ENCODE peak calls at places on chromosomes 7 and 10, in four cellular contexts. One of them, this sample, is unnamed.

GRCh38 chr7:104652865-104653264 is 324.5 kb downstream of the LHFPL3 start:
- DNase-seq in tibial artery: no peak
- DNase-seq in AG04449: no peak
- DNase-seq in left lung: no peak
- DNase-seq in this sample: no peak

GRCh38 chr7:108010377-108010776 is 7.4 kb upstream of the LAMB1 start:
- DNase-seq in AG04449: no peak
- DNase-seq in left lung: no peak
- DNase-seq in tibial artery: no peak
- DNase-seq in this sample: no peak

GRCh38 chr7:107945332-107945731 is 54.3 kb downstream of the DLD start:
- DNase-seq in tibial artery: no peak
- DNase-seq in AG04449: no peak
- DNase-seq in left lung: no peak
- DNase-seq in this sample: no peak

GRCh38 chr10:103663802-103664201 is 170.3 kb downstream of the NEURL1 start:
- DNase-seq in AG04449: no peak
- DNase-seq in tibial artery: peak
- DNase-seq in left lung: no peak
- DNase-seq in this sample: peak

GRCh38 chr10:58576736-58577366 is 64.2 kb downstream of the BICC1 start:
- DNase-seq in left lung: no peak
- DNase-seq in AG04449: no peak
- DNase-seq in tibial artery: no peak
- DNase-seq in this sample: no peak

GRCh38 chr7:86598721-86599120 is 45.0 kb upstream of the GRM3 start:
- DNase-seq in tibial artery: no peak
- DNase-seq in left lung: peak
- DNase-seq in AG04449: no peak
- DNase-seq in this sample: no peak

GRCh38 chr10:97483526-97483925 is 14.7 kb downstream of the MMS19 start:
- DNase-seq in tibial artery: no peak
- DNase-seq in AG04449: no peak
- DNase-seq in left lung: no peak
- DNase-seq in this sample: no peak

GRCh38 chr10:58210160-58210559 is 57.5 kb downstream of the IPMK start:
- DNase-seq in AG04449: no peak
- DNase-seq in left lung: no peak
- DNase-seq in tibial artery: no peak
- DNase-seq in this sample: no peak

GRCh38 chr10:62992145-62992721 is 140.9 kb upstream of the NRBF2 start:
- DNase-seq in left lung: no peak
- DNase-seq in tibial artery: no peak
- DNase-seq in AG04449: no peak
- DNase-seq in this sample: no peak

GRCh38 chr10:12656518-12657142 is 307.3 kb downstream of the CAMK1D start:
- DNase-seq in tibial artery: no peak
- DNase-seq in left lung: no peak
- DNase-seq in AG04449: peak
- DNase-seq in this sample: no peak

GRCh38 chr7:29095666-29096560 is 50.4 kb downstream of the CPVL start:
- DNase-seq in left lung: no peak
- DNase-seq in AG04449: no peak
- DNase-seq in tibial artery: no peak
- DNase-seq in this sample: no peak

GRCh38 chr7:95630702-95631458 is 34.6 kb upstream of the PDK4 start:
- DNase-seq in tibial artery: no peak
- DNase-seq in AG04449: no peak
- DNase-seq in left lung: no peak
- DNase-seq in this sample: no peak

GRCh38 chr10:23293145-23293724 is 51.4 kb downstream of the C10orf67 start:
- DNase-seq in left lung: no peak
- DNase-seq in tibial artery: no peak
- DNase-seq in AG04449: no peak
- DNase-seq in this sample: no peak

GRCh38 chr10:23293973-23294372 is 50.6 kb downstream of the C10orf67 start:
- DNase-seq in left lung: no peak
- DNase-seq in tibial artery: no peak
- DNase-seq in AG04449: no peak
- DNase-seq in this sample: no peak

GRCh38 chr10:23291551-23292334 is 52.9 kb downstream of the C10orf67 start:
- DNase-seq in AG04449: no peak
- DNase-seq in tibial artery: no peak
- DNase-seq in left lung: no peak
- DNase-seq in this sample: no peak

DNA sequence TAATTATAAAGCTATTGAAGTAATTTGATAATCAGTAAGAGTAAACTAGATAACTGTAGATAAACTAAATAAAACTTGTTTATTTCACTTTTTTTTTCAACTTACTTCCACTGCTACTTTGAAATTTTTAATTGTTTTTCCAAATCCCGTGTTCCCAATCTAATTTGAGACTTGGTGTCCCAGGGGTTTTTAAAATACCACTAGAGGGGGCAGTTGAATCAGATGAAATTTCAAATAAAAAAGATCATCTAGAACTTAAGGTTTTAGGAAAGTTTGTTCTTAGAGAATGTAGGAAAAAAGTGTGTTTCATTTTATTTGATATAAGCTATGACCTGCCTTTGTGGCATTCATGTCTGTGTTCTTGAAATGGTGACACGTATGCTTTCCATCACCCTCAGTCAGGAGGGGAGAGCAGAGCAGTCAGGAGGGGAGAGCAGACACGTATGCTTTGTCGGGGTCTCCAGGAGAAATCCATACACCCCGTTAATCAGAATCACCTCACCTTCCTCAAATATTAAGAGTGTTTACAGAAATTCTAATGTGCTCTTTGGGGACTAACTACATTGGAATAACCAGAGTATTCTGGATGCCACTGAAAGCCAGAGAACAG is 49.9 kb downstream of the C10orf67 start:
- DNase-seq in tibial artery: no peak
- DNase-seq in AG04449: no peak
- DNase-seq in left lung: no peak
- DNase-seq in this sample: no peak
- TF ChIP-seq CTCF in tibial artery: no peak
- TF ChIP-seq CTCF in AG04449: peak
- TF ChIP-seq CTCF in left lung: peak
- TF ChIP-seq CTCF in this sample: peak

DNA sequence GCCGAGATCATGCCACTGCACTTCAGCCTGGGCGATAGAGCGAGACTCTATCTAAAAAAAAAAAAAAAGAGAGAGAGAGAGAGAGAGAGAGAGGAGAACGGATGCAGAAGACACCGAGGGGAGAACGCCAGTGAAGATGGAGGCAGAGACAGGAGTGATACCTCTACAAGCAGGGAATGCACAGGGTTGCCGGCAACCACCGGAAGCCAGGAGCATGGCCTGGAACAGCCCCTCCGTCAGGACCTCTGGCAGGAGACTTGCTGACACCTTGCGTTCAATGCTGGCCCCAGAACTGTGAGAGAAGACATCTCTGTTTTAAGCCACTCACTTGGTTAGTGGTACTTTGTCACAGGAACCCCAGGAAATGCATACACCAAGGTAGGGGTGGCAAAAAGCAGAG is 38.1 kb upstream of the DUSP5 start:
- DNase-seq in left lung: no peak
- DNase-seq in tibial artery: no peak
- DNase-seq in AG04449: no peak
- DNase-seq in this sample: no peak
- TF ChIP-seq CTCF in left lung: no peak
- TF ChIP-seq CTCF in tibial artery: no peak
- TF ChIP-seq CTCF in AG04449: no peak
- TF ChIP-seq CTCF in this sample: no peak

GRCh38 chr10:69934768-69935167 is 117.9 kb upstream of the MACROH2A2 start:
- DNase-seq in tibial artery: no peak
- DNase-seq in left lung: no peak
- DNase-seq in AG04449: no peak
- DNase-seq in this sample: no peak
- TF ChIP-seq CTCF in tibial artery: no peak
- TF ChIP-seq CTCF in left lung: no peak
- TF ChIP-seq CTCF in AG04449: no peak
- TF ChIP-seq CTCF in this sample: no peak

DNA sequence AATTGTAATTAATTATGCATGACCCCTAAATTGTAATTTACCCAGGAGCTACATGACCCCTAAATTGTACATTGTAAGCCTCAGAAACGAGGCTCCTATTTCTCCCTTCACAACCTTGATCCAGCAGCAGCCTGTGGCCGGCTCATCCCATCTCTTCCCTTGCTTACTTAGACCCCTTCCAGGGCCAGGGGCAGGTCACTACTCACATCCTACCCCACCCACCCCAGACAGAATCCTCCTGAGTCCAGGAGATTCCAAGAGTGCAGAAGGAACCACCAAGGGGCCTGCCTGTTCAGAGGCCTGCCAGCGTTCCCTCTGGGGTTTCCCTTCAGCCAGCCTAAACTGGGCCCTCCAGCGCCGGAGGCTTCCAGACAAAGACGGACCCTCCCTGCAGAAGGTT is 19.0 kb downstream of the LEP start:
- DNase-seq in tibial artery: no peak
- DNase-seq in left lung: no peak
- DNase-seq in AG04449: no peak
- DNase-seq in this sample: no peak
- TF ChIP-seq CTCF in tibial artery: no peak
- TF ChIP-seq CTCF in left lung: no peak
- TF ChIP-seq CTCF in AG04449: no peak
- TF ChIP-seq CTCF in this sample: no peak

GRCh38 chr10:682931-683447 is 6.5 kb downstream of the DIP2C start:
- DNase-seq in AG04449: no peak
- DNase-seq in left lung: no peak
- DNase-seq in tibial artery: no peak
- DNase-seq in this sample: no peak

GRCh38 chr10:685613-686012 is 3.9 kb downstream of the DIP2C start:
- DNase-seq in AG04449: no peak
- DNase-seq in left lung: no peak
- DNase-seq in tibial artery: no peak
- DNase-seq in this sample: no peak

GRCh38 chr10:681670-682318 is 7.7 kb downstream of the DIP2C start:
- DNase-seq in tibial artery: no peak
- DNase-seq in left lung: peak
- DNase-seq in AG04449: no peak
- DNase-seq in this sample: no peak

GRCh38 chr10:686155-686931 is 3.1 kb downstream of the DIP2C start:
- DNase-seq in AG04449: no peak
- DNase-seq in left lung: no peak
- DNase-seq in tibial artery: no peak
- DNase-seq in this sample: no peak

DNA sequence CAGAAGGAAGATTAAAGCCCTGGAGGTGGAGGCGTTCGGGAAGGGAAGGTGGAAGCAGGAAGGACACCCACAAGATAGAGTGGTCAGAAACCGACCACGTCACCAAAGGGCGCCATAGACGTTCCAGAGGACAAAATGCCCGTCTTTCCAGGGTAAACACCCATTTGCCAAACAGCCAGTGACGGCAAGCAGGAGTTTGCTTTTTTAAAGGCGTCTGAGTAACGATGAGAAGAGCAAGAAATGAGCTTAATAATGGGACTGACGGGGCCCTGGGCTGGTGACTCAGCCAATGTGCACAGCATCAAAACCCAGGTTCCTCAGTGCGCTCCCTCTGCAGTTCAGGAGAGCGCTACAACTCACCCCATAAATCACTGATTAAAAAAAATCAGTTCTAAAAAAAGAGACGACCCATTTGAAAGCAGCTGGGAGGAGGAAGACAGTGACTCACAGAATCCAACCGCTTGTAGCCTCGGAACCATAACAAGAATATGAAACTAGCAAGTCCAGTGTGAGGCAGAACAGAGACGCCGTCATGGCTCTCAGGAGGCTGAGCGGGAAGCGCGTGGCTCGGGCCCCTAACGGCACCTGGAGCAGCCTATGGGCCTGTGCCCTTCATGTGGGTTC is 5.9 kb downstream of the DIP2C start:
- DNase-seq in AG04449: peak
- DNase-seq in tibial artery: peak
- DNase-seq in left lung: peak
- DNase-seq in this sample: no peak
- TF ChIP-seq CTCF in AG04449: no peak
- TF ChIP-seq CTCF in tibial artery: no peak
- TF ChIP-seq CTCF in left lung: no peak
- TF ChIP-seq CTCF in this sample: no peak

DNA sequence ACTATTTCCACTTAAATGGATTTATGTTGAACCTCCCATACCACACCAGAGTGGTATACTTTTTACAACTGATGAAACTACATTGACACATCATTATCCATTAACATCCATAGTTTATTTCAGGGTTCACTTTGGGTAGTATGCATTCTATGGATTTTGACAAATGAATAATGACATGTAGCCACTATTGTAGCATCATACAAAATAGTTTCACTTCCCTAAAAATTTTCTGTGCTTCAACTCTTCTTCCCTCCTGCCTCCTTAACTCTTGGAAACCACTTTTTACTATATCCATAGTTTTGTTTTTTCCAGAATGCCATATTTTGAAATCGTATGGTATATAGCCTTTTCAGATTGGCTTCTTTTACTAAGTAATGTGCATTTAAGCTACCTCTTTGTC is 199.5 kb upstream of the TMEM196 start:
- DNase-seq in AG04449: no peak
- DNase-seq in left lung: no peak
- DNase-seq in tibial artery: no peak
- DNase-seq in this sample: no peak
- TF ChIP-seq CTCF in AG04449: no peak
- TF ChIP-seq CTCF in left lung: no peak
- TF ChIP-seq CTCF in tibial artery: no peak
- TF ChIP-seq CTCF in this sample: no peak